ENCODE peak calls at places on chromosomes 2 and 18, in four cellular contexts. One of them, this sample, is unnamed.

GRCh38 chr2:156087875-156088274 is 244.6 kb downstream of the NR4A2 start:
- DNase-seq in GDM1: no peak
- DNase-seq in RCC 7860: peak; percentile 36
- DNase-seq in ascending aorta: no peak
- DNase-seq in this sample: no peak

GRCh38 chr2:28338046-28338753 is 54.5 kb upstream of the FOSL2 start:
- DNase-seq in GDM1: no peak
- DNase-seq in RCC 7860: no peak
- DNase-seq in ascending aorta: no peak
- DNase-seq in this sample: no peak

GRCh38 chr2:183037281-183037659 is 987 bp downstream of the NCKAP1 start:
- DNase-seq in GDM1: no peak
- DNase-seq in RCC 7860: peak; percentile 23
- DNase-seq in ascending aorta: no peak
- DNase-seq in this sample: no peak

GRCh38 chr2:121707344-121707919 is 29.2 kb downstream of the NIFK start:
- DNase-seq in GDM1: no peak
- DNase-seq in RCC 7860: peak; percentile 78
- DNase-seq in ascending aorta: no peak
- DNase-seq in this sample: no peak

GRCh38 chr2:159050426-159050825 is 82.0 kb downstream of the TANC1 start:
- DNase-seq in GDM1: no peak
- DNase-seq in RCC 7860: no peak
- DNase-seq in ascending aorta: no peak
- DNase-seq in this sample: no peak

GRCh38 chr2:177124371-177124770 is 88.2 kb upstream of the HNRNPA3 start:
- DNase-seq in GDM1: no peak
- DNase-seq in RCC 7860: no peak
- DNase-seq in ascending aorta: no peak
- DNase-seq in this sample: no peak

GRCh38 chr2:9697904-9698303 is 67.1 kb upstream of the YWHAQ start:
- DNase-seq in GDM1: no peak
- DNase-seq in RCC 7860: no peak
- DNase-seq in ascending aorta: no peak
- DNase-seq in this sample: no peak

GRCh38 chr18:13400636-13401315 is 182.2 kb downstream of the LDLRAD4 start:
- DNase-seq in GDM1: no peak
- DNase-seq in RCC 7860: no peak
- DNase-seq in ascending aorta: no peak
- DNase-seq in this sample: no peak

GRCh38 chr18:48728204-48728833 is 189.5 kb downstream of the CTIF start:
- DNase-seq in GDM1: no peak
- DNase-seq in RCC 7860: peak; percentile 93
- DNase-seq in ascending aorta: no peak
- DNase-seq in this sample: peak; percentile 15

GRCh38 chr2:105919826-105920225 is 175.1 kb downstream of the NCK2 start:
- DNase-seq in GDM1: no peak
- DNase-seq in RCC 7860: no peak
- DNase-seq in ascending aorta: no peak
- DNase-seq in this sample: no peak

GRCh38 chr2:25274868-25275574 is 66.7 kb downstream of the DNMT3A start:
- DNase-seq in GDM1: peak; percentile 65
- DNase-seq in RCC 7860: no peak
- DNase-seq in ascending aorta: no peak
- DNase-seq in this sample: no peak

GRCh38 chr2:25572638-25573037 is 100.7 kb downstream of the DTNB start:
- DNase-seq in GDM1: no peak
- DNase-seq in RCC 7860: no peak
- DNase-seq in ascending aorta: no peak
- DNase-seq in this sample: no peak

GRCh38 chr2:150686391-150686790 is 198.9 kb upstream of the RND3 start:
- DNase-seq in GDM1: no peak
- DNase-seq in RCC 7860: no peak
- DNase-seq in ascending aorta: no peak
- DNase-seq in this sample: no peak

GRCh38 chr2:201987426-201987825 is 46.2 kb upstream of the FZD7 start:
- DNase-seq in GDM1: no peak
- DNase-seq in RCC 7860: no peak
- DNase-seq in ascending aorta: no peak
- DNase-seq in this sample: no peak

GRCh38 chr2:172672114-172672513 is 63.5 kb upstream of the RAPGEF4 start:
- DNase-seq in GDM1: no peak
- DNase-seq in RCC 7860: no peak
- DNase-seq in ascending aorta: no peak
- DNase-seq in this sample: no peak

GRCh38 chr2:157479081-157480027 is 35.5 kb upstream of the CYTIP start:
- DNase-seq in GDM1: no peak
- DNase-seq in RCC 7860: no peak
- DNase-seq in ascending aorta: no peak
- DNase-seq in this sample: no peak

GRCh38 chr18:21391074-21391673 is 149.1 kb downstream of the GREB1L start:
- DNase-seq in GDM1: no peak
- DNase-seq in RCC 7860: peak; percentile 35
- DNase-seq in ascending aorta: no peak
- DNase-seq in this sample: no peak

GRCh38 chr18:74142251-74142650 is 5.4 kb downstream of the FBXO15 start:
- DNase-seq in GDM1: no peak
- DNase-seq in RCC 7860: no peak
- DNase-seq in ascending aorta: no peak
- DNase-seq in this sample: no peak

GRCh38 chr18:8802031-8802679 is 96.8 kb downstream of the MTCL1 start:
- DNase-seq in GDM1: no peak
- DNase-seq in RCC 7860: no peak
- DNase-seq in ascending aorta: no peak
- DNase-seq in this sample: no peak

GRCh38 chr2:46850742-46851141 is 64.9 kb downstream of the MCFD2 start:
- DNase-seq in GDM1: no peak
- DNase-seq in RCC 7860: peak; percentile 90
- DNase-seq in ascending aorta: no peak
- DNase-seq in this sample: no peak

GRCh38 chr2:211756266-211756665 is 782.3 kb downstream of the ERBB4 start:
- DNase-seq in GDM1: no peak
- DNase-seq in RCC 7860: no peak
- DNase-seq in ascending aorta: no peak
- DNase-seq in this sample: no peak

GRCh38 chr2:151900261-151900660 is 72.0 kb upstream of the ARL5A start:
- DNase-seq in GDM1: no peak
- DNase-seq in RCC 7860: no peak
- DNase-seq in ascending aorta: no peak
- DNase-seq in this sample: no peak

GRCh38 chr2:95053543-95053942 is 28.0 kb downstream of the MAL start:
- DNase-seq in GDM1: no peak
- DNase-seq in RCC 7860: no peak
- DNase-seq in ascending aorta: no peak
- DNase-seq in this sample: no peak

GRCh38 chr18:42915240-42915791 is 200.2 kb downstream of the RIT2 start:
- DNase-seq in GDM1: no peak
- DNase-seq in RCC 7860: no peak
- DNase-seq in ascending aorta: no peak
- DNase-seq in this sample: no peak

GRCh38 chr2:15506231-15506819 is 54.8 kb downstream of the NBAS start:
- DNase-seq in GDM1: no peak
- DNase-seq in RCC 7860: no peak
- DNase-seq in ascending aorta: no peak
- DNase-seq in this sample: no peak

GRCh38 chr2:31219131-31219969 is 2.0 kb upstream of the CAPN14 start:
- DNase-seq in GDM1: peak; percentile 41
- DNase-seq in RCC 7860: no peak
- DNase-seq in ascending aorta: no peak
- DNase-seq in this sample: no peak

GRCh38 chr2:237901932-237902846 is 42.8 kb downstream of the RAMP1 start:
- DNase-seq in GDM1: peak; percentile 12
- DNase-seq in RCC 7860: no peak
- DNase-seq in ascending aorta: no peak
- DNase-seq in this sample: no peak

GRCh38 chr2:137862651-137863050 is 101.6 kb upstream of the HNMT start:
- DNase-seq in GDM1: no peak
- DNase-seq in RCC 7860: no peak
- DNase-seq in ascending aorta: no peak
- DNase-seq in this sample: no peak

GRCh38 chr2:118847447-118848172 is at the start of gene EN1:
- DNase-seq in GDM1: no peak
- DNase-seq in RCC 7860: no peak
- DNase-seq in ascending aorta: no peak
- DNase-seq in this sample: peak; percentile 55

GRCh38 chr2:120109186-120110061 is 96.5 kb downstream of the EPB41L5 start:
- DNase-seq in GDM1: peak; percentile 49
- DNase-seq in RCC 7860: peak; percentile 33
- DNase-seq in ascending aorta: no peak
- DNase-seq in this sample: no peak

GRCh38 chr2:1586946-1587840 is 157.1 kb downstream of the PXDN start:
- DNase-seq in GDM1: no peak
- DNase-seq in RCC 7860: peak; percentile 49
- DNase-seq in ascending aorta: no peak
- DNase-seq in this sample: no peak

GRCh38 chr2:239265681-239266435 is 135.0 kb downstream of the HDAC4 start:
- DNase-seq in GDM1: no peak
- DNase-seq in RCC 7860: no peak
- DNase-seq in ascending aorta: no peak
- DNase-seq in this sample: no peak

GRCh38 chr2:37371979-37372378 is 27.5 kb downstream of the QPCT start:
- DNase-seq in GDM1: no peak
- DNase-seq in RCC 7860: no peak
- DNase-seq in ascending aorta: no peak
- DNase-seq in this sample: no peak

GRCh38 chr2:27069436-27069835 is 2.0 kb downstream of the OST4 start:
- DNase-seq in GDM1: no peak
- DNase-seq in RCC 7860: no peak
- DNase-seq in ascending aorta: no peak
- DNase-seq in this sample: no peak

GRCh38 chr18:58909521-58909920 is 44.8 kb downstream of the ZNF532 start:
- DNase-seq in GDM1: no peak
- DNase-seq in RCC 7860: no peak
- DNase-seq in ascending aorta: no peak
- DNase-seq in this sample: no peak